ENCODE peak calls at places on chromosomes 13 and 19, in seven cellular contexts. F is effector CD4-positive, alpha-beta T cell; Z is Right ventricle myocardium superior; S is dorsolateral prefrontal cortex; O is CD8-positive, alpha-beta T cell; L is hepatocyte; B is left ventricle myocardium inferior. U is an unnamed sample.
A peak's percentile ranks its signal among the peaks of the same experiment; 100 is the strongest.

GRCh38 chr19:3682741-3683404 is 17.4 kb downstream of the PIP5K1C start:
- DNase-seq in F (no peak), Z (peak; percentile 46), S (no peak), O (no peak), L (peak; percentile 63), B (no peak), U (no peak)

GRCh38 chr19:604355-604754 is 14.7 kb downstream of the HCN2 start:
- DNase-seq in F (no peak), Z (no peak), S (no peak), O (peak; percentile 32), L (no peak), B (no peak), U (no peak)

GRCh38 chr19:6667114-6667627 is 2.8 kb downstream of the TNFSF14 start:
- DNase-seq in F (peak; percentile 23), Z (peak; percentile 53), S (no peak), O (peak; percentile 27), L (no peak), B (no peak), U (no peak)

GRCh38 chr13:26050568-26051230 is 1.1 kb downstream of the SHISA2 start:
- DNase-seq in F (no peak), Z (peak; percentile 45), S (peak; percentile 48), O (peak; percentile 14), L (peak; percentile 45), B (no peak), U (peak; percentile 79)

GRCh38 chr13:42078113-42078769 is 29.8 kb downstream of the DGKH start:
- DNase-seq in F (no peak), Z (no peak), S (no peak), O (no peak), L (no peak), B (no peak), U (peak; percentile 16)

GRCh38 chr13:27034678-27035111 is 136.9 kb downstream of the USP12 start:
- DNase-seq in F (no peak), Z (no peak), S (peak; percentile 77), O (no peak), L (no peak), B (no peak), U (peak; percentile 75)

GRCh38 chr13:50162001-50162400 is 146.8 kb downstream of the KCNRG start:
- DNase-seq in F (no peak), Z (no peak), S (no peak), O (no peak), L (peak; percentile 47), B (no peak), U (no peak)

GRCh38 chr19:42850981-42851717 is 28.4 kb downstream of the PSG1 start:
- DNase-seq in F (no peak), Z (peak; percentile 61), S (peak; percentile 58), O (no peak), L (no peak), B (peak; percentile 25), U (no peak)

GRCh38 chr19:9065457-9066014 is 21.3 kb upstream of the OR1M1 start:
- DNase-seq in F (no peak), Z (no peak), S (no peak), O (no peak), L (no peak), B (no peak), U (peak; percentile 58)

GRCh38 chr13:27296496-27296895 is 25.9 kb downstream of the RASL11A start:
- DNase-seq in F (no peak), Z (no peak), S (peak; percentile 72), O (no peak), L (no peak), B (no peak), U (no peak)

GRCh38 chr13:40191186-40191980 is 475.1 kb downstream of the FOXO1 start:
- DNase-seq in F (no peak), Z (no peak), S (no peak), O (no peak), L (peak; percentile 31), B (no peak), U (no peak)

GRCh38 chr19:1312732-1313694 is 27.3 kb downstream of the EFNA2 start:
- DNase-seq in F (no peak), Z (no peak), S (no peak), O (no peak), L (peak; percentile 58), B (no peak), U (peak; percentile 85)

GRCh38 chr19:50333235-50333736 is 4.1 kb upstream of the KCNC3 start:
- DNase-seq in F (peak; percentile 83), Z (peak; percentile 94), S (peak; percentile 97), O (peak; percentile 81), L (peak; percentile 95), B (peak; percentile 88), U (peak; percentile 96)

GRCh38 chr19:43618921-43619261 is 538 bp downstream of the ZNF428 start:
- DNase-seq in F (no peak), Z (no peak), S (no peak), O (peak; percentile 32), L (peak; percentile 65), B (no peak), U (no peak)

GRCh38 chr13:77874406-77874805 is 44.2 kb downstream of the EDNRB start:
- DNase-seq in F (no peak), Z (no peak), S (no peak), O (no peak), L (no peak), B (no peak), U (no peak)